ENCODE peak calls at places on chromosomes 6 and 20, in ten cellular contexts. W, P, E, B, C, J, T, I, N and K are unnamed samples.

GRCh38 chr6:104218132-104218531 is 641.6 kb downstream of the HACE1 start:
- DNase-seq in W (no peak), P (no peak), E (no peak), B (no peak), C (no peak), J (no peak), T (no peak), I (no peak), N (peak; percentile 19), K (no peak)

GRCh38 chr6:83962592-83962991 is 71.0 kb upstream of the MRAP2 start:
- DNase-seq in W (no peak), P (no peak), E (no peak), B (no peak), C (no peak), J (no peak), T (no peak), I (no peak), N (no peak), K (no peak)

GRCh38 chr6:37052027-37052628 is 46.7 kb downstream of the FGD2 start:
- DNase-seq in W (no peak), P (no peak), E (no peak), B (no peak), C (no peak), J (no peak), T (no peak), I (no peak), N (no peak), K (no peak)

GRCh38 chr6:40395066-40395697 is 192.0 kb downstream of the LRFN2 start:
- DNase-seq in W (no peak), P (no peak), E (no peak), B (no peak), C (no peak), J (peak; percentile 49), T (no peak), I (no peak), N (no peak), K (no peak)

GRCh38 chr6:106973841-106974336 is 640 bp downstream of the CD24 start:
- DNase-seq in W (no peak), P (peak; percentile 19), E (peak; percentile 46), B (no peak), C (peak; percentile 32), J (no peak), T (peak; percentile 56), I (no peak), N (peak; percentile 22), K (no peak)

GRCh38 chr6:144314003-144314485 is 28.9 kb downstream of the UTRN start:
- DNase-seq in W (peak; percentile 70), P (peak; percentile 37), E (peak; percentile 87), B (no peak), C (peak; percentile 87), J (peak; percentile 91), T (no peak), I (peak; percentile 69), N (peak; percentile 79), K (no peak)

GRCh38 chr6:111918825-111919224 is 45.6 kb upstream of the FYN start:
- DNase-seq in W (peak; percentile 20), P (no peak), E (no peak), B (no peak), C (no peak), J (no peak), T (no peak), I (no peak), N (peak; percentile 83), K (peak; percentile 7)

GRCh38 chr6:57262901-57263694 is 41.0 kb upstream of the RAB23 start:
- DNase-seq in W (no peak), P (no peak), E (no peak), B (peak; percentile 94), C (no peak), J (no peak), T (no peak), I (no peak), N (peak; percentile 98), K (no peak)

GRCh38 chr20:51450221-51450712 is 92.3 kb downstream of the NFATC2 start:
- DNase-seq in W (no peak), P (no peak), E (no peak), B (no peak), C (no peak), J (no peak), T (no peak), I (no peak), N (no peak), K (no peak)

GRCh38 chr20:4897600-4897999 is 103.7 kb downstream of the SLC23A2 start:
- DNase-seq in W (no peak), P (no peak), E (no peak), B (no peak), C (no peak), J (no peak), T (no peak), I (no peak), N (no peak), K (no peak)

GRCh38 chr6:45156075-45156474 is 172.1 kb upstream of the RUNX2 start:
- DNase-seq in W (no peak), P (no peak), E (no peak), B (no peak), C (no peak), J (no peak), T (no peak), I (no peak), N (no peak), K (no peak)

GRCh38 chr6:44487002-44487401 is 99.5 kb downstream of the CDC5L start:
- DNase-seq in W (no peak), P (no peak), E (no peak), B (no peak), C (no peak), J (no peak), T (no peak), I (no peak), N (no peak), K (no peak)

GRCh38 chr6:36967301-36967700 is 12.8 kb downstream of the PI16 start:
- DNase-seq in W (no peak), P (no peak), E (no peak), B (no peak), C (no peak), J (no peak), T (peak; percentile 7), I (no peak), N (no peak), K (no peak)

GRCh38 chr6:24883618-24884017 is 52.1 kb downstream of the RIPOR2 start:
- DNase-seq in W (no peak), P (no peak), E (no peak), B (peak; percentile 50), C (no peak), J (no peak), T (no peak), I (no peak), N (peak; percentile 56), K (no peak)

GRCh38 chr6:10373642-10374359 is 41.1 kb downstream of the TFAP2A start:
- DNase-seq in W (no peak), P (no peak), E (no peak), B (no peak), C (no peak), J (no peak), T (no peak), I (no peak), N (no peak), K (no peak)

GRCh38 chr20:42714298-42715141 is 475.2 kb downstream of the PTPRT start:
- DNase-seq in W (no peak), P (no peak), E (no peak), B (no peak), C (no peak), J (no peak), T (no peak), I (no peak), N (no peak), K (no peak)

GRCh38 chr20:38764563-38765355 is 16.5 kb downstream of the ACTR5 start:
- DNase-seq in W (no peak), P (no peak), E (no peak), B (peak; percentile 68), C (no peak), J (peak; percentile 58), T (peak; percentile 56), I (no peak), N (peak; percentile 81), K (peak; percentile 86)

GRCh38 chr6:109840034-109840433 is 138.1 kb upstream of the GPR6 start:
- DNase-seq in W (no peak), P (no peak), E (no peak), B (no peak), C (no peak), J (no peak), T (no peak), I (no peak), N (no peak), K (no peak)

GRCh38 chr20:50991076-50991475 is 31.8 kb downstream of the KCNG1 start:
- DNase-seq in W (no peak), P (no peak), E (no peak), B (no peak), C (no peak), J (no peak), T (no peak), I (no peak), N (no peak), K (no peak)

GRCh38 chr6:35019831-35020230 is 121.3 kb downstream of the TCP11 start:
- DNase-seq in W (no peak), P (no peak), E (no peak), B (no peak), C (no peak), J (no peak), T (no peak), I (no peak), N (no peak), K (no peak)
- H3K4me3 ChIP-seq in W (peak overlapping the region; percentile 74), P (peak overlapping the region; percentile 51), E (peak overlapping the region; percentile 64), B (no peak overlapping the region), C (no peak overlapping the region), J (no peak overlapping the region), T (no peak overlapping the region), I (no peak overlapping the region), N (no peak overlapping the region), K (no peak overlapping the region)

GRCh38 chr20:14632906-14633305 is 295.5 kb upstream of the FLRT3 start:
- DNase-seq in W (peak; percentile 14), P (no peak), E (no peak), B (no peak), C (no peak), J (no peak), T (no peak), I (no peak), N (no peak), K (no peak)
- TF ChIP-seq CTCF in W (peak; percentile 15), P (no peak), E (no peak), B (no peak), C (no peak), J (no peak), T (no peak), I (no peak), N (no peak), K (no peak)

DNA sequence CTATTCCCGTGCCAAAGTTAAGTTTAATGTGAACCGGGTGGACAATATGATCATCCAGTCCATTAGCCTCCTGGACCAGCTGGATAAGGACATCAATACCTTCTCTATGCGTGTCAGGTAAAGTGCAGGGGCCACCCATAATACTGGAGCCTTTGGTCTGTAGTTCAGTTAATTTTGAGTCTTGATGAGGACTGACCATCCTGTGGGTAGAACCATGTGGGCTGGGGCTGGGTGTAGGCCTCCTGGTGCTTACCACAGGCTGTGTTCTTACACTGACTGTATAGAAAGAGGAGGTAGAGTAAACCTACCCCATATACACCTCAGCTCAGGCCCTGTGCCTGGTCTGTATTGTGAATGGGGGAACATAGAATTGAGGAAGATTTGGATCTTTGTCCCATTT is 2.4 kb downstream of the NOP56 start:
- DNase-seq in W (no peak), P (no peak), E (no peak), B (no peak), C (no peak), J (no peak), T (no peak), I (no peak), N (no peak), K (no peak)
- H3K4me3 ChIP-seq in W (no peak overlapping the region), P (no peak overlapping the region), E (no peak overlapping the region), B (peak overlapping the region; percentile 90), C (no peak overlapping the region), J (no peak overlapping the region), T (no peak overlapping the region), I (no peak overlapping the region), N (no peak overlapping the region), K (no peak overlapping the region)

GRCh38 chr6:89035252-89036106 is 45.1 kb upstream of the PNRC1 start:
- DNase-seq in W (peak; percentile 78), P (peak; percentile 93), E (peak; percentile 70), B (peak; percentile 89), C (peak; percentile 83), J (peak; percentile 95), T (peak; percentile 87), I (peak; percentile 91), N (peak; percentile 91), K (peak; percentile 89)
- TF ChIP-seq CTCF in W (no peak), P (no peak), E (no peak), B (no peak), C (no peak), J (no peak), T (peak; percentile 2), I (no peak), N (no peak), K (no peak)